ENCODE peak calls at places on chromosomes 16 and 17, in seven cellular contexts. One of them, this sample, is unnamed.

GRCh38 chr17:39759204-39759603 is 21.5 kb downstream of the GRB7 start:
- DNase-seq in Calu3: no peak
- DNase-seq in NCI-H526 treated with DMSO at 0.1 percent for 48 hours: no peak
- DNase-seq in B cell: no peak
- DNase-seq in stimulated activated CD4-positive, alpha-beta T cell treated with anti-CD3 and anti-CD28 coated beads, Interleukin-1b, Interleukin-23, amount 100 ng/mL, for 24 hours: no peak
- DNase-seq in kidney: no peak
- DNase-seq in M059J: no peak
- DNase-seq in this sample: no peak

GRCh38 chr16:54446639-54447038 is 160.1 kb upstream of the IRX3 start:
- DNase-seq in stimulated activated CD4-positive, alpha-beta T cell treated with anti-CD3 and anti-CD28 coated beads, Interleukin-1b, Interleukin-23, amount 100 ng/mL, for 24 hours: no peak
- DNase-seq in B cell: no peak
- DNase-seq in kidney: peak
- DNase-seq in M059J: peak
- DNase-seq in Calu3: no peak
- DNase-seq in NCI-H526 treated with DMSO at 0.1 percent for 48 hours: no peak
- DNase-seq in this sample: peak

GRCh38 chr16:10729649-10730048 is 14.0 kb upstream of the NUBP1 start:
- DNase-seq in NCI-H526 treated with DMSO at 0.1 percent for 48 hours: no peak
- DNase-seq in stimulated activated CD4-positive, alpha-beta T cell treated with anti-CD3 and anti-CD28 coated beads, Interleukin-1b, Interleukin-23, amount 100 ng/mL, for 24 hours: no peak
- DNase-seq in M059J: peak
- DNase-seq in Calu3: peak
- DNase-seq in kidney: no peak
- DNase-seq in B cell: no peak
- DNase-seq in this sample: peak

GRCh38 chr17:17849147-17849820 is 12.5 kb upstream of the SREBF1 start:
- DNase-seq in NCI-H526 treated with DMSO at 0.1 percent for 48 hours: no peak
- DNase-seq in Calu3: no peak
- DNase-seq in B cell: no peak
- DNase-seq in stimulated activated CD4-positive, alpha-beta T cell treated with anti-CD3 and anti-CD28 coated beads, Interleukin-1b, Interleukin-23, amount 100 ng/mL, for 24 hours: peak
- DNase-seq in kidney: peak
- DNase-seq in M059J: peak
- DNase-seq in this sample: peak

GRCh38 chr17:17812211-17813054 is 24.4 kb downstream of the SREBF1 start:
- DNase-seq in Calu3: peak
- DNase-seq in kidney: peak
- DNase-seq in NCI-H526 treated with DMSO at 0.1 percent for 48 hours: no peak
- DNase-seq in M059J: peak
- DNase-seq in B cell: peak
- DNase-seq in stimulated activated CD4-positive, alpha-beta T cell treated with anti-CD3 and anti-CD28 coated beads, Interleukin-1b, Interleukin-23, amount 100 ng/mL, for 24 hours: peak
- DNase-seq in this sample: no peak

GRCh38 chr17:30808785-30809286 is 15.7 kb downstream of the CRLF3 start:
- DNase-seq in stimulated activated CD4-positive, alpha-beta T cell treated with anti-CD3 and anti-CD28 coated beads, Interleukin-1b, Interleukin-23, amount 100 ng/mL, for 24 hours: no peak
- DNase-seq in B cell: peak
- DNase-seq in NCI-H526 treated with DMSO at 0.1 percent for 48 hours: no peak
- DNase-seq in kidney: no peak
- DNase-seq in Calu3: no peak
- DNase-seq in M059J: no peak
- DNase-seq in this sample: no peak

GRCh38 chr16:30063278-30063892 is 2.2 kb upstream of the ALDOA start:
- DNase-seq in kidney: no peak
- DNase-seq in B cell: no peak
- DNase-seq in Calu3: no peak
- DNase-seq in NCI-H526 treated with DMSO at 0.1 percent for 48 hours: no peak
- DNase-seq in M059J: no peak
- DNase-seq in stimulated activated CD4-positive, alpha-beta T cell treated with anti-CD3 and anti-CD28 coated beads, Interleukin-1b, Interleukin-23, amount 100 ng/mL, for 24 hours: no peak
- DNase-seq in this sample: no peak

GRCh38 chr17:55264273-55264639 is 504 bp upstream of the HLF start:
- DNase-seq in kidney: no peak
- DNase-seq in Calu3: no peak
- DNase-seq in M059J: peak
- DNase-seq in stimulated activated CD4-positive, alpha-beta T cell treated with anti-CD3 and anti-CD28 coated beads, Interleukin-1b, Interleukin-23, amount 100 ng/mL, for 24 hours: no peak
- DNase-seq in B cell: no peak
- DNase-seq in NCI-H526 treated with DMSO at 0.1 percent for 48 hours: peak
- DNase-seq in this sample: no peak

GRCh38 chr16:80058236-80058635 is 457.7 kb upstream of the MAF start:
- DNase-seq in B cell: no peak
- DNase-seq in stimulated activated CD4-positive, alpha-beta T cell treated with anti-CD3 and anti-CD28 coated beads, Interleukin-1b, Interleukin-23, amount 100 ng/mL, for 24 hours: no peak
- DNase-seq in NCI-H526 treated with DMSO at 0.1 percent for 48 hours: no peak
- DNase-seq in kidney: peak
- DNase-seq in Calu3: no peak
- DNase-seq in M059J: no peak
- DNase-seq in this sample: no peak

GRCh38 chr17:63116228-63116627 is 150.2 kb downstream of the TANC2 start:
- DNase-seq in B cell: no peak
- DNase-seq in stimulated activated CD4-positive, alpha-beta T cell treated with anti-CD3 and anti-CD28 coated beads, Interleukin-1b, Interleukin-23, amount 100 ng/mL, for 24 hours: no peak
- DNase-seq in Calu3: no peak
- DNase-seq in NCI-H526 treated with DMSO at 0.1 percent for 48 hours: no peak
- DNase-seq in M059J: no peak
- DNase-seq in kidney: no peak
- DNase-seq in this sample: no peak

GRCh38 chr17:78993241-78993956 is 13.7 kb upstream of the LGALS3BP start:
- DNase-seq in stimulated activated CD4-positive, alpha-beta T cell treated with anti-CD3 and anti-CD28 coated beads, Interleukin-1b, Interleukin-23, amount 100 ng/mL, for 24 hours: peak
- DNase-seq in Calu3: peak
- DNase-seq in NCI-H526 treated with DMSO at 0.1 percent for 48 hours: no peak
- DNase-seq in B cell: peak
- DNase-seq in M059J: no peak
- DNase-seq in kidney: peak
- DNase-seq in this sample: peak

GRCh38 chr17:36850794-36851193 is 86.5 kb upstream of the LHX1 start:
- DNase-seq in Calu3: no peak
- DNase-seq in kidney: no peak
- DNase-seq in B cell: no peak
- DNase-seq in M059J: peak
- DNase-seq in stimulated activated CD4-positive, alpha-beta T cell treated with anti-CD3 and anti-CD28 coated beads, Interleukin-1b, Interleukin-23, amount 100 ng/mL, for 24 hours: no peak
- DNase-seq in NCI-H526 treated with DMSO at 0.1 percent for 48 hours: no peak
- DNase-seq in this sample: peak

GRCh38 chr17:31216053-31216751 is 80.8 kb downstream of the OMG start:
- DNase-seq in stimulated activated CD4-positive, alpha-beta T cell treated with anti-CD3 and anti-CD28 coated beads, Interleukin-1b, Interleukin-23, amount 100 ng/mL, for 24 hours: no peak
- DNase-seq in B cell: peak
- DNase-seq in NCI-H526 treated with DMSO at 0.1 percent for 48 hours: peak
- DNase-seq in kidney: no peak
- DNase-seq in M059J: peak
- DNase-seq in Calu3: no peak
- DNase-seq in this sample: peak

GRCh38 chr17:40510328-40510648 is 8.9 kb upstream of the TNS4 start:
- DNase-seq in kidney: no peak
- DNase-seq in Calu3: peak
- DNase-seq in stimulated activated CD4-positive, alpha-beta T cell treated with anti-CD3 and anti-CD28 coated beads, Interleukin-1b, Interleukin-23, amount 100 ng/mL, for 24 hours: no peak
- DNase-seq in NCI-H526 treated with DMSO at 0.1 percent for 48 hours: no peak
- DNase-seq in M059J: peak
- DNase-seq in B cell: no peak
- DNase-seq in this sample: peak

GRCh38 chr16:86597880-86598606 is 19.7 kb downstream of the FOXL1 start:
- DNase-seq in M059J: no peak
- DNase-seq in stimulated activated CD4-positive, alpha-beta T cell treated with anti-CD3 and anti-CD28 coated beads, Interleukin-1b, Interleukin-23, amount 100 ng/mL, for 24 hours: no peak
- DNase-seq in Calu3: no peak
- DNase-seq in kidney: no peak
- DNase-seq in B cell: no peak
- DNase-seq in NCI-H526 treated with DMSO at 0.1 percent for 48 hours: no peak
- DNase-seq in this sample: peak